ENCODE peak calls at places on chromosome 14, in six cellular contexts. One of them, this sample, is unnamed.

GRCh38 chr14:99531221-99532096 is 50.2 kb downstream of the CCNK start:
- DNase-seq in sigmoid colon: no peak
- DNase-seq in adrenal gland: no peak
- DNase-seq in right lobe of liver: no peak
- DNase-seq in stomach: no peak
- DNase-seq in HepG2: no peak
- DNase-seq in this sample: no peak

GRCh38 chr14:106459971-106460730 is 933.8 kb downstream of the TMEM121 start:
- DNase-seq in HepG2: no peak
- DNase-seq in adrenal gland: no peak
- DNase-seq in stomach: no peak
- DNase-seq in sigmoid colon: no peak
- DNase-seq in right lobe of liver: no peak
- DNase-seq in this sample: no peak

GRCh38 chr14:54784657-54785056 is 118.0 kb downstream of the GCH1 start:
- DNase-seq in adrenal gland: peak; percentile 77
- DNase-seq in sigmoid colon: peak; percentile 57
- DNase-seq in HepG2: no peak
- DNase-seq in right lobe of liver: peak; percentile 93
- DNase-seq in stomach: no peak
- DNase-seq in this sample: no peak

GRCh38 chr14:28344381-28344780 is 422.2 kb upstream of the FOXG1 start:
- DNase-seq in adrenal gland: no peak
- DNase-seq in sigmoid colon: no peak
- DNase-seq in stomach: no peak
- DNase-seq in right lobe of liver: no peak
- DNase-seq in HepG2: no peak
- DNase-seq in this sample: no peak

GRCh38 chr14:72925171-72925759 is 999 bp upstream of the DCAF4 start:
- DNase-seq in right lobe of liver: no peak
- DNase-seq in stomach: no peak
- DNase-seq in adrenal gland: peak; percentile 33
- DNase-seq in sigmoid colon: no peak
- DNase-seq in HepG2: peak; percentile 15
- DNase-seq in this sample: no peak

GRCh38 chr14:84584526-84584925 is 945.4 kb upstream of the FLRT2 start:
- DNase-seq in right lobe of liver: no peak
- DNase-seq in stomach: no peak
- DNase-seq in HepG2: no peak
- DNase-seq in adrenal gland: no peak
- DNase-seq in sigmoid colon: no peak
- DNase-seq in this sample: no peak

GRCh38 chr14:61601923-61602732 is 93.2 kb upstream of the HIF1A start:
- DNase-seq in stomach: no peak
- DNase-seq in HepG2: no peak
- DNase-seq in sigmoid colon: no peak
- DNase-seq in right lobe of liver: no peak
- DNase-seq in adrenal gland: no peak
- DNase-seq in this sample: no peak

GRCh38 chr14:36502558-36503508 is 17.2 kb downstream of the NKX2-1 start:
- DNase-seq in right lobe of liver: no peak
- DNase-seq in HepG2: no peak
- DNase-seq in stomach: no peak
- DNase-seq in sigmoid colon: no peak
- DNase-seq in adrenal gland: no peak
- DNase-seq in this sample: no peak

DNA sequence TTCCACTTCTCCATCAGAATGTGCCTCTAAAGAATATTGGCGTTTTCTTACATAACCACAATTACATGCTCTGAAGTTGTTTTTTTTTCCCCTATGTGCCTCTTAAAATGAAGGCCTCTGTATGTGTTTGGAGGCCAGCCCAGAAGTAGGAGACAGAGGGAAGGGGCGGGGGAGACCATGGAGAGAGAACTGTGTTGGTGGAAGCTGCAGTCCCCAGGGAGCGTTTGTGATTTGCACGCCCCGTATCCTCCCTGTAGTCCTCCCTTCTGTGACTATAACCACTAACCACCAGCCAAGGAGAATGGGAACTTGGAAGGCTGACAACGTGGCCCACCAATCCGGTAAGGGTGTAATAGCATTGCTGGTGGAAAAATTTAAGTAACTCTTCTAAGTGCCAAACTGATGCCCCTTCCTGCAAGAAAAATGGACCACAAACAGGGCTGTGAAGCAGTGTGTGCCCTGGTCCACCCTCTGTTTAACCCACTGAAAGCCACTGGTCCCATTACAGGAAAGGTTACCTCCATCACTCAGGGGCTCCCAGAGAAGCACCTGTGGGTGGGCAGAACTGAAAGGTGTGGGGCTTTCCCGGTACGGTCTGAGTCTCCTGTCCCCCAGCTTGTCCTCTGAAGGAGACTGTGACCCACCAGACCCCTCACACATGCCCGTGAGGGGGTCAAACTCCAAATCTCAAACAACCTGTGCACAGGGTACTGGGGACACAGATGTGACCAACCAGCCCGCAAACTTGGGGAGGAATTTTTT is 36.8 kb downstream of the CCDC88C start:
- DNase-seq in adrenal gland: no peak
- DNase-seq in stomach: no peak
- DNase-seq in sigmoid colon: no peak
- DNase-seq in right lobe of liver: no peak
- DNase-seq in HepG2: no peak
- DNase-seq in this sample: no peak
- TF ChIP-seq POLR2A in adrenal gland: no peak
- TF ChIP-seq POLR2A in stomach: no peak
- TF ChIP-seq POLR2A in sigmoid colon: no peak
- TF ChIP-seq POLR2A in right lobe of liver: no peak
- TF ChIP-seq POLR2A in HepG2: no peak
- TF ChIP-seq POLR2A in this sample: no peak

GRCh38 chr14:91373591-91374245 is 43.9 kb downstream of the CCDC88C start:
- DNase-seq in HepG2: no peak
- DNase-seq in adrenal gland: no peak
- DNase-seq in sigmoid colon: no peak
- DNase-seq in right lobe of liver: no peak
- DNase-seq in stomach: no peak
- DNase-seq in this sample: no peak
- TF ChIP-seq POLR2A in HepG2: no peak
- TF ChIP-seq POLR2A in adrenal gland: no peak
- TF ChIP-seq POLR2A in sigmoid colon: no peak
- TF ChIP-seq POLR2A in right lobe of liver: no peak
- TF ChIP-seq POLR2A in stomach: no peak
- TF ChIP-seq POLR2A in this sample: no peak

GRCh38 chr14:68792022-68792829 is 641 bp downstream of the ZFP36L1 start:
- DNase-seq in stomach: peak; percentile 29
- DNase-seq in HepG2: no peak
- DNase-seq in right lobe of liver: peak; percentile 68
- DNase-seq in sigmoid colon: peak; percentile 78
- DNase-seq in adrenal gland: peak; percentile 56
- DNase-seq in this sample: peak; percentile 87

GRCh38 chr14:68794856-68795601 is 2.2 kb upstream of the ZFP36L1 start:
- DNase-seq in sigmoid colon: peak; percentile 80
- DNase-seq in HepG2: no peak
- DNase-seq in right lobe of liver: peak; percentile 70
- DNase-seq in stomach: peak; percentile 45
- DNase-seq in adrenal gland: peak; percentile 47
- DNase-seq in this sample: peak; percentile 82

GRCh38 chr14:68794130-68794855 is 1.4 kb upstream of the ZFP36L1 start:
- DNase-seq in adrenal gland: peak; percentile 86
- DNase-seq in stomach: peak; percentile 85
- DNase-seq in right lobe of liver: peak; percentile 92
- DNase-seq in sigmoid colon: peak; percentile 97
- DNase-seq in HepG2: peak; percentile 74
- DNase-seq in this sample: peak; percentile 97

GRCh38 chr14:68792830-68793733 is at the start of gene ZFP36L1:
- DNase-seq in sigmoid colon: peak; percentile 98
- DNase-seq in HepG2: peak; percentile 89
- DNase-seq in right lobe of liver: peak; percentile 97
- DNase-seq in stomach: peak; percentile 92
- DNase-seq in adrenal gland: peak; percentile 94
- DNase-seq in this sample: peak; percentile 98

GRCh38 chr14:68793734-68794129 is 865 bp upstream of the ZFP36L1 start:
- DNase-seq in right lobe of liver: peak; percentile 64
- DNase-seq in sigmoid colon: no peak
- DNase-seq in adrenal gland: no peak
- DNase-seq in HepG2: no peak
- DNase-seq in stomach: no peak
- DNase-seq in this sample: peak; percentile 89
- TF ChIP-seq POLR2A in right lobe of liver: peak; percentile 42
- TF ChIP-seq POLR2A in sigmoid colon: no peak
- TF ChIP-seq POLR2A in adrenal gland: no peak
- TF ChIP-seq POLR2A in HepG2: no peak
- TF ChIP-seq POLR2A in stomach: no peak
- TF ChIP-seq POLR2A in this sample: no peak

GRCh38 chr14:69612014-69612758 is 790 bp downstream of the SUSD6 start:
- DNase-seq in HepG2: no peak
- DNase-seq in right lobe of liver: peak; percentile 63
- DNase-seq in adrenal gland: peak; percentile 46
- DNase-seq in sigmoid colon: no peak
- DNase-seq in stomach: no peak
- DNase-seq in this sample: peak; percentile 91
- TF ChIP-seq POLR2A in HepG2: no peak
- TF ChIP-seq POLR2A in right lobe of liver: no peak
- TF ChIP-seq POLR2A in adrenal gland: no peak
- TF ChIP-seq POLR2A in sigmoid colon: no peak
- TF ChIP-seq POLR2A in stomach: no peak
- TF ChIP-seq POLR2A in this sample: no peak

GRCh38 chr14:91332448-91333059 is 85.1 kb downstream of the CCDC88C start:
- DNase-seq in stomach: peak; percentile 60
- DNase-seq in HepG2: peak; percentile 14
- DNase-seq in right lobe of liver: no peak
- DNase-seq in adrenal gland: no peak
- DNase-seq in sigmoid colon: no peak
- DNase-seq in this sample: peak; percentile 52
- TF ChIP-seq POLR2A in stomach: no peak
- TF ChIP-seq POLR2A in HepG2: no peak
- TF ChIP-seq POLR2A in right lobe of liver: no peak
- TF ChIP-seq POLR2A in adrenal gland: no peak
- TF ChIP-seq POLR2A in sigmoid colon: no peak
- TF ChIP-seq POLR2A in this sample: no peak

DNA sequence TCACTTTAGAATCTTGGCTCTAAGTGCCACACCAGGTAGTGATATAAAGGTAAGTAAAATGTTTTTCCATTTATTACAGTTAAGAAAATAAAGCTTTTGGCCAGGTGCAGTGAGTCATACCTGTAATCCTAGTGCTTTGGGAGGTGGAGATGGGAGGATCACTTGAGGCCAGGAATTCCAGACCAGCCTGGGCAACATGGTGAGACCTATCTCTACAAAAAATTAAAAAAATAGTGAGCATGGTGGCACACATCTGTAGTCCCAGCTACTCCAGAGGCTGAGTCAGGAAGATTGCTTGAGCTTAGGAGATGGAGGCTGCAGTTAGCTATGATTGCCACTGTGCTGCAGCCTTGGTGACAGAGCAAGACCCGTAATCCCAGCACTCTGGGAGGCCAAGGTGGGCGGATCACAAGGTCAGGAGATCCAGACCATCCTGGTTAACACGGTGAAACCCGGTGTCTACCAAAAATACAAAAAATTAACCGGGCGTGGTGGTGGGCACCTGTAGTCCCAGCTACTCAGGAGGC is 5.0 kb downstream of the FANCM start:
- DNase-seq in sigmoid colon: no peak
- DNase-seq in HepG2: no peak
- DNase-seq in right lobe of liver: no peak
- DNase-seq in stomach: no peak
- DNase-seq in adrenal gland: no peak
- DNase-seq in this sample: no peak
- TF ChIP-seq POLR2A in sigmoid colon: no peak
- TF ChIP-seq POLR2A in HepG2: no peak
- TF ChIP-seq POLR2A in right lobe of liver: no peak
- TF ChIP-seq POLR2A in stomach: no peak
- TF ChIP-seq POLR2A in adrenal gland: no peak
- TF ChIP-seq POLR2A in this sample: no peak

DNA sequence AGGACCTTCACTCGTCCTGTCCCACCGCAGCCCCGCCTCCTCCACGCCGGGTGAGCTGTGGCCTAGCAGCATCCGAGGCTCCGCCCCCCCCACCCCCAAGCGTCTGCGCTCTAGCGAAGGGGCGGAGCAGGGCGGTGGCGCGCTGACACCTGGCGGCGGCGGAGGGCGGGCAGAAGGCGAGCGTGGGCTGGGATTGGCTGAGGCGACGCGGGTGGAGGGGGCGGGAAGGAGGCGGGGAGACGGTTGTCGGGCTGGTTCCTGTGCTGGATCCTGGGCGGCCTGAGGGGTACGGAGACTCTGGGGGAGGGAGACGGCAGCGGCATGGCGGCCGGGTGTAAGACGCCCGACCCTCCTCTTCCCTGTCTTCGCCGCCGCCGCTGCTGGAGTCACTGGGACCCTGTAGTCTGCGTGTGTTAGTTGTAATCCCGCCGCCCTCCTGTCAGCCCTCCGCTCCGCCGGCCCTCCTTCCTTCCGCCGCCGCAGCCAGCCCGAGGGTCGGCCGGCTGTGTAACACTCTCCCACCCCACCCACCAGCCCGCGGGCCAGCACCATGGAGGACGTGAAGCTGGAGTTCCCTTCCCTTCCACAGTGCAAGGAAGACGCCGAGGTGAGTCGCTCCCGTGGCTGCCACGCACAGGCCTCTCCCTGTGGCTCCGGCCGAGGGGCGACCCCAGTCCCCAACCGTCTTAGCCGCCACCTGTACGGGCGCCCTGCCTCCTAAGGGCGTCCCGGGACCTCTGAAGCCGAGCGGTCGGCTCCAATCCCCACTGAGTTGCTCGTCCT is at the start of gene STYX:
- DNase-seq in stomach: peak; percentile 99
- DNase-seq in HepG2: peak; percentile 95
- DNase-seq in sigmoid colon: peak; percentile 99
- DNase-seq in right lobe of liver: peak; percentile 100
- DNase-seq in adrenal gland: peak; percentile 99
- DNase-seq in this sample: peak; percentile 100
- TF ChIP-seq POLR2A in stomach: peak; percentile 74
- TF ChIP-seq POLR2A in HepG2: peak; percentile 98
- TF ChIP-seq POLR2A in sigmoid colon: peak; percentile 55
- TF ChIP-seq POLR2A in right lobe of liver: peak; percentile 94
- TF ChIP-seq POLR2A in adrenal gland: peak; percentile 21
- TF ChIP-seq POLR2A in this sample: no peak

GRCh38 chr14:96796851-96797187 is 363 bp upstream of the VRK1 start:
- DNase-seq in sigmoid colon: no peak
- DNase-seq in right lobe of liver: no peak
- DNase-seq in stomach: no peak
- DNase-seq in HepG2: no peak
- DNase-seq in adrenal gland: no peak
- DNase-seq in this sample: no peak
- TF ChIP-seq POLR2A in sigmoid colon: no peak
- TF ChIP-seq POLR2A in right lobe of liver: no peak
- TF ChIP-seq POLR2A in stomach: no peak
- TF ChIP-seq POLR2A in HepG2: no peak
- TF ChIP-seq POLR2A in adrenal gland: no peak
- TF ChIP-seq POLR2A in this sample: no peak

This sample was measured in spleen.